ENCODE peak calls at places on chromosome 9, in eight cellular contexts. One of them, this sample, is unnamed. For H3K4me1, the result is how much of the 10 kb centered on the place peaks cover.

GRCh38 chr9:70765935-70766334 is 351.5 kb upstream of the KLF9 start:
- DNase-seq in ovary: no peak
- DNase-seq in uterus: no peak
- DNase-seq in CD4-positive, alpha-beta memory T cell: no peak
- DNase-seq in pancreas: no peak
- DNase-seq in fibroblast of lung: no peak
- DNase-seq in breast epithelium: no peak
- DNase-seq in sigmoid colon: no peak
- DNase-seq in this sample: no peak

GRCh38 chr9:110114086-110114887 is 93.7 kb downstream of the C9orf152 start:
- DNase-seq in pancreas: no peak
- DNase-seq in ovary: no peak
- DNase-seq in CD4-positive, alpha-beta memory T cell: no peak
- DNase-seq in breast epithelium: no peak
- DNase-seq in uterus: no peak
- DNase-seq in fibroblast of lung: peak
- DNase-seq in sigmoid colon: no peak
- DNase-seq in this sample: no peak

GRCh38 chr9:100428871-100429654 is 2.1 kb downstream of the MSANTD3 start:
- DNase-seq in pancreas: no peak
- DNase-seq in uterus: peak
- DNase-seq in fibroblast of lung: peak
- DNase-seq in CD4-positive, alpha-beta memory T cell: no peak
- DNase-seq in ovary: no peak
- DNase-seq in breast epithelium: no peak
- DNase-seq in sigmoid colon: no peak
- DNase-seq in this sample: no peak

GRCh38 chr9:16732546-16732945 is 137.9 kb downstream of the BNC2 start:
- DNase-seq in CD4-positive, alpha-beta memory T cell: no peak
- DNase-seq in ovary: no peak
- DNase-seq in uterus: no peak
- DNase-seq in sigmoid colon: no peak
- DNase-seq in pancreas: no peak
- DNase-seq in fibroblast of lung: no peak
- DNase-seq in breast epithelium: no peak
- DNase-seq in this sample: no peak

GRCh38 chr9:117775576-117775975 is 71.4 kb downstream of the TLR4 start:
- DNase-seq in ovary: no peak
- DNase-seq in uterus: no peak
- DNase-seq in pancreas: no peak
- DNase-seq in sigmoid colon: no peak
- DNase-seq in CD4-positive, alpha-beta memory T cell: no peak
- DNase-seq in fibroblast of lung: no peak
- DNase-seq in breast epithelium: no peak
- DNase-seq in this sample: no peak

GRCh38 chr9:84153885-84154284 is 173.3 kb downstream of the RMI1 start:
- DNase-seq in uterus: no peak
- DNase-seq in sigmoid colon: no peak
- DNase-seq in pancreas: no peak
- DNase-seq in breast epithelium: no peak
- DNase-seq in ovary: no peak
- DNase-seq in fibroblast of lung: peak
- DNase-seq in CD4-positive, alpha-beta memory T cell: no peak
- DNase-seq in this sample: no peak

GRCh38 chr9:134293576-134294227 is 32.6 kb upstream of the RXRA start:
- DNase-seq in ovary: no peak
- DNase-seq in fibroblast of lung: peak
- DNase-seq in pancreas: peak
- DNase-seq in sigmoid colon: no peak
- DNase-seq in uterus: peak
- DNase-seq in CD4-positive, alpha-beta memory T cell: no peak
- DNase-seq in breast epithelium: no peak
- DNase-seq in this sample: no peak

GRCh38 chr9:86942352-86943222 is 4.7 kb downstream of the GAS1 start:
- DNase-seq in uterus: no peak
- DNase-seq in sigmoid colon: no peak
- DNase-seq in CD4-positive, alpha-beta memory T cell: no peak
- DNase-seq in pancreas: no peak
- DNase-seq in ovary: no peak
- DNase-seq in breast epithelium: no peak
- DNase-seq in fibroblast of lung: no peak
- DNase-seq in this sample: no peak

GRCh38 chr9:135536166-135536565 is 9.8 kb upstream of the OBP2A start:
- DNase-seq in breast epithelium: no peak
- DNase-seq in uterus: no peak
- DNase-seq in CD4-positive, alpha-beta memory T cell: no peak
- DNase-seq in fibroblast of lung: no peak
- DNase-seq in ovary: no peak
- DNase-seq in sigmoid colon: no peak
- DNase-seq in pancreas: no peak
- DNase-seq in this sample: no peak

GRCh38 chr9:27152398-27152715 is 43.3 kb downstream of the TEK start:
- DNase-seq in breast epithelium: no peak
- DNase-seq in uterus: no peak
- DNase-seq in ovary: no peak
- DNase-seq in CD4-positive, alpha-beta memory T cell: no peak
- DNase-seq in pancreas: no peak
- DNase-seq in sigmoid colon: no peak
- DNase-seq in fibroblast of lung: no peak
- DNase-seq in this sample: no peak
- H3K4me3 ChIP-seq in breast epithelium: no peak
- H3K4me3 ChIP-seq in uterus: no peak
- H3K4me3 ChIP-seq in ovary: no peak
- H3K4me3 ChIP-seq in CD4-positive, alpha-beta memory T cell: no peak
- H3K4me3 ChIP-seq in pancreas: no peak
- H3K4me3 ChIP-seq in sigmoid colon: no peak
- H3K4me3 ChIP-seq in fibroblast of lung: no peak
- H3K4me3 ChIP-seq in this sample: no peak

DNA sequence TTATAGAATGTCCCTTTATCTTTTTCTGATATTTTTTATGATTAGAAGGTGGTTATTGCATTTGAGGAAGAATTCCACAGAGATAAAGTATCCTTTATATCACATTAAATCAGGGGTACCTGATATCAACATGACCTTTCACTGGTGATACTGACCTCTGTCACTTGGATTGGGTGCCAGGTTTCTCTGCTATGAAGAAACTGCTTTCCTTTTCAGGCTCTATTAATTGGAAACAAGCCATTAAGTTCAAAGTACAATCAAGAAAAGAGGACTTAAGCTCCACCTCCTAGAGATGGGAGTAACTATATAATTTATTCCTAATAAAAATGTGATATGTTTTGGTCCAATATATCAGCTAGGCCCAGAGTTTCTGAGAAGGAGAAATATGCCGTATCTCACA is 514.6 kb upstream of the TYRP1 start:
- DNase-seq in ovary: no peak
- DNase-seq in fibroblast of lung: no peak
- DNase-seq in pancreas: no peak
- DNase-seq in uterus: no peak
- DNase-seq in CD4-positive, alpha-beta memory T cell: no peak
- DNase-seq in sigmoid colon: no peak
- DNase-seq in breast epithelium: no peak
- DNase-seq in this sample: no peak
- H3K4me1 ChIP-seq in ovary: under half
- H3K4me1 ChIP-seq in fibroblast of lung: under half
- H3K4me1 ChIP-seq in pancreas: under half
- H3K4me1 ChIP-seq in uterus: under half
- H3K4me1 ChIP-seq in CD4-positive, alpha-beta memory T cell: under half
- H3K4me1 ChIP-seq in sigmoid colon: under half
- H3K4me1 ChIP-seq in breast epithelium: under half
- H3K4me1 ChIP-seq in this sample: under half

DNA sequence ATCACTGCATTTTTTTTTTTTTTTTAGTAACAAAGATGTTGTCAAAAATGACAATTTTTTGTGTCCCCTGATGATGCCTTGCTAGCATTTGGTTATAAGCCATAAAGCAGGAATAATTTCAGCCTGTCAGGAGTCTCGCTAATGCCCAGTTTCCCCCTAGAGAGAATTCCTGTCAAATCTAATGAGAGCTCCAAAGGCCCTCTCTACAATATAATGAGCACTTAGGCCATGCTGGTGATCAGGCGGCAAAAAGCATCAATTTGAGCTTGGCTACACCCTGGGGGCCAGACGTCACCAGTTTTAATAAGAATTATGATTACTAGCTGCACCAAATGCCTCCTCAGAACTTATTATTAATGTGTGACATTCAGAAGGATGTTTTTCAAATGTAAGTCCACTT is 6.1 kb downstream of the TLE1 start:
- DNase-seq in pancreas: no peak
- DNase-seq in breast epithelium: no peak
- DNase-seq in ovary: no peak
- DNase-seq in fibroblast of lung: no peak
- DNase-seq in sigmoid colon: no peak
- DNase-seq in CD4-positive, alpha-beta memory T cell: no peak
- DNase-seq in uterus: no peak
- DNase-seq in this sample: no peak
- H3K4me3 ChIP-seq in pancreas: no peak
- H3K4me3 ChIP-seq in breast epithelium: no peak
- H3K4me3 ChIP-seq in ovary: no peak
- H3K4me3 ChIP-seq in fibroblast of lung: no peak
- H3K4me3 ChIP-seq in sigmoid colon: no peak
- H3K4me3 ChIP-seq in CD4-positive, alpha-beta memory T cell: no peak
- H3K4me3 ChIP-seq in uterus: peak
- H3K4me3 ChIP-seq in this sample: no peak

GRCh38 chr9:125758986-125759811 is 12.0 kb downstream of the PBX3 start:
- DNase-seq in pancreas: no peak
- DNase-seq in sigmoid colon: peak
- DNase-seq in breast epithelium: no peak
- DNase-seq in uterus: no peak
- DNase-seq in fibroblast of lung: no peak
- DNase-seq in ovary: no peak
- DNase-seq in CD4-positive, alpha-beta memory T cell: no peak
- DNase-seq in this sample: peak
- H3K4me1 ChIP-seq in pancreas: under half
- H3K4me1 ChIP-seq in sigmoid colon: under half
- H3K4me1 ChIP-seq in breast epithelium: under half
- H3K4me1 ChIP-seq in uterus: under half
- H3K4me1 ChIP-seq in fibroblast of lung: under half
- H3K4me1 ChIP-seq in ovary: under half
- H3K4me1 ChIP-seq in CD4-positive, alpha-beta memory T cell: under half
- H3K4me1 ChIP-seq in this sample: half or more

GRCh38 chr9:129038109-129038852 is 1.9 kb downstream of the MIGA2 start:
- DNase-seq in pancreas: peak
- DNase-seq in fibroblast of lung: no peak
- DNase-seq in CD4-positive, alpha-beta memory T cell: no peak
- DNase-seq in breast epithelium: no peak
- DNase-seq in uterus: no peak
- DNase-seq in sigmoid colon: no peak
- DNase-seq in ovary: peak
- DNase-seq in this sample: peak

GRCh38 chr9:129036923-129037766 is 719 bp downstream of the MIGA2 start:
- DNase-seq in uterus: no peak
- DNase-seq in fibroblast of lung: no peak
- DNase-seq in sigmoid colon: no peak
- DNase-seq in breast epithelium: no peak
- DNase-seq in ovary: no peak
- DNase-seq in pancreas: no peak
- DNase-seq in CD4-positive, alpha-beta memory T cell: no peak
- DNase-seq in this sample: no peak

GRCh38 chr9:129036241-129036922 is at the start of gene MIGA2:
- DNase-seq in pancreas: peak
- DNase-seq in ovary: peak
- DNase-seq in uterus: peak
- DNase-seq in CD4-positive, alpha-beta memory T cell: peak
- DNase-seq in fibroblast of lung: peak
- DNase-seq in sigmoid colon: peak
- DNase-seq in breast epithelium: peak
- DNase-seq in this sample: peak

GRCh38 chr9:129040113-129040643 is 3.8 kb downstream of the MIGA2 start:
- DNase-seq in breast epithelium: no peak
- DNase-seq in ovary: no peak
- DNase-seq in uterus: no peak
- DNase-seq in sigmoid colon: no peak
- DNase-seq in fibroblast of lung: no peak
- DNase-seq in CD4-positive, alpha-beta memory T cell: no peak
- DNase-seq in pancreas: no peak
- DNase-seq in this sample: no peak

DNA sequence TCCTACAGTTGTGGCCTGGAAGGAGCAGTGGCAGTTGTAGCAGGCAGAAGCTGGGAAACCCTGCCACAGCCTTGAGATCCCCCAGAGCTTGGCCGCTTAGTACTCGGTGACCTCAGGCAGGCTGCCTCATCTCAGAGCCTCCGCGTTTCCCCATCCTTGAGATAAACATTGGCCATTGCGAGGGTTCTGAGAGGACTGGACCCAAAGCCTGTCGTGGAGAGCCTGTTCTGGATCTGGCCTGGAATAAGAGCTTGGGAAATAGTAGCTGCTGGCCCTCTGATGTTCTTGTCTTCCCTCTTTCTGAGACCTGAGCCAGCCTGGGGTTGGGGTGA is 1.3 kb downstream of the MIGA2 start:
- DNase-seq in uterus: no peak
- DNase-seq in CD4-positive, alpha-beta memory T cell: no peak
- DNase-seq in sigmoid colon: peak
- DNase-seq in fibroblast of lung: no peak
- DNase-seq in breast epithelium: no peak
- DNase-seq in ovary: peak
- DNase-seq in pancreas: no peak
- DNase-seq in this sample: no peak
- H3K4me3 ChIP-seq in uterus: peak
- H3K4me3 ChIP-seq in CD4-positive, alpha-beta memory T cell: peak
- H3K4me3 ChIP-seq in sigmoid colon: peak
- H3K4me3 ChIP-seq in fibroblast of lung: peak
- H3K4me3 ChIP-seq in breast epithelium: peak
- H3K4me3 ChIP-seq in ovary: peak
- H3K4me3 ChIP-seq in pancreas: no peak
- H3K4me3 ChIP-seq in this sample: peak

This sample was measured in heart right ventricle.